ENCODE peak calls at places on chromosomes 16 and 17, in four cellular contexts. A, F, O and N are unnamed samples.

GRCh38 chr16:21599994-21600773 is 807 bp downstream of the METTL9 start:
- DNase-seq in A (no peak), F (no peak), O (no peak), N (peak; percentile 38)

GRCh38 chr17:77200711-77201110 is 59.9 kb downstream of the SEC14L1 start:
- DNase-seq in A (no peak), F (no peak), O (no peak), N (no peak)

GRCh38 chr17:57281887-57282653 is 25.7 kb downstream of the MSI2 start:
- DNase-seq in A (no peak), F (no peak), O (no peak), N (no peak)

GRCh38 chr17:66172144-66172543 is 19.8 kb downstream of the CEP112 start:
- DNase-seq in A (no peak), F (no peak), O (no peak), N (no peak)

GRCh38 chr16:87305505-87306391 is 11.4 kb downstream of the C16orf95 start:
- DNase-seq in A (no peak), F (no peak), O (no peak), N (no peak)

GRCh38 chr17:58279736-58280479 is 827 bp downstream of the MPO start:
- DNase-seq in A (no peak), F (no peak), O (no peak), N (no peak)

GRCh38 chr16:12178251-12178990 is 201.9 kb downstream of the SNX29 start:
- DNase-seq in A (no peak), F (peak; percentile 32), O (no peak), N (no peak)

GRCh38 chr17:64152428-64153125 is 22.6 kb upstream of the ERN1 start:
- DNase-seq in A (no peak), F (no peak), O (no peak), N (no peak)

GRCh38 chr17:79485991-79486390 is 124.9 kb downstream of the RBFOX3 start:
- DNase-seq in A (no peak), F (no peak), O (no peak), N (no peak)

GRCh38 chr16:5504028-5504758 is 406.6 kb upstream of the EEF2KMT start:
- DNase-seq in A (no peak), F (peak; percentile 38), O (no peak), N (no peak)

GRCh38 chr17:5630434-5630833 is 46.1 kb upstream of the NLRP1 start:
- DNase-seq in A (no peak), F (no peak), O (no peak), N (no peak)

GRCh38 chr16:86553356-86553755 is 1.7 kb downstream of the MTHFSD start:
- DNase-seq in A (no peak), F (no peak), O (no peak), N (no peak)

GRCh38 chr17:27578718-27579085 is 52.3 kb upstream of the LGALS9 start:
- DNase-seq in A (no peak), F (no peak), O (no peak), N (no peak)

GRCh38 chr16:28596840-28597691 is at the start of gene SULT1A2:
- DNase-seq in A (no peak), F (peak; percentile 80), O (no peak), N (peak; percentile 30)

GRCh38 chr16:82344157-82344556 is 174.1 kb upstream of the MPHOSPH6 start:
- DNase-seq in A (no peak), F (no peak), O (no peak), N (no peak)

GRCh38 chr16:88511911-88512310 is 58.3 kb upstream of the ZC3H18 start:
- DNase-seq in A (no peak), F (no peak), O (no peak), N (no peak)

GRCh38 chr17:60149691-60150582 is at the start of gene CA4:
- DNase-seq in A (no peak), F (no peak), O (no peak), N (no peak)